ENCODE peak calls at places on chromosome 1, in nine cellular contexts. X, K, J, U, F, O, P, V and A are unnamed samples.
A peak's percentile ranks its signal among the peaks of the same experiment; 100 is the strongest.

GRCh38 chr1:79052829-79053449 is 46.4 kb upstream of the ADGRL4 start:
- DNase-seq in J (no peak), U (no peak), K (no peak), O (no peak), P (no peak), F (no peak), X (no peak), V (no peak), A (peak; percentile 56)

GRCh38 chr1:71357708-71358107 is 276.9 kb upstream of the ZRANB2 start:
- DNase-seq in F (no peak), P (peak; percentile 63), X (no peak), U (no peak), J (no peak), K (no peak), O (no peak), V (no peak), A (no peak)

GRCh38 chr1:15756143-15757015 is 2.2 kb upstream of the FBLIM1 start:
- DNase-seq in O (no peak), J (no peak), F (no peak), U (no peak), V (peak; percentile 87), K (no peak), X (no peak), P (peak; percentile 62), A (no peak)

GRCh38 chr1:205440476-205441317 is 15.1 kb downstream of the BLACAT1 start:
- DNase-seq in P (peak; percentile 72), J (peak; percentile 49), O (no peak), V (peak; percentile 90), U (peak; percentile 4), F (no peak), X (no peak), K (no peak), A (no peak)

GRCh38 chr1:222616535-222616934 is 1.4 kb upstream of the MIA3 start:
- DNase-seq in P (no peak), F (no peak), J (no peak), K (no peak), U (peak; percentile 82), X (no peak), O (peak; percentile 25), V (no peak), A (peak; percentile 34)

GRCh38 chr1:43934279-43934985 is 831 bp downstream of the ARTN start:
- DNase-seq in J (peak; percentile 29), O (no peak), F (no peak), U (peak; percentile 44), P (peak; percentile 93), V (peak; percentile 58), X (no peak), K (peak; percentile 17), A (peak; percentile 70)

GRCh38 chr1:34265396-34265795 is 88.7 kb downstream of the C1orf94 start:
- DNase-seq in X (no peak), F (no peak), K (no peak), V (no peak), U (no peak), O (no peak), J (no peak), P (no peak), A (no peak)

GRCh38 chr1:18110968-18111367 is 3.4 kb downstream of the IGSF21 start:
- DNase-seq in O (no peak), U (no peak), J (no peak), V (no peak), X (no peak), F (no peak), P (peak; percentile 56), K (no peak), A (no peak)

GRCh38 chr1:115286431-115287205 is 51.4 kb downstream of the NGF start:
- DNase-seq in P (no peak), F (no peak), J (no peak), K (no peak), V (no peak), U (no peak), O (no peak), X (no peak), A (no peak)

GRCh38 chr1:112444269-112444668 is 48.3 kb downstream of the CTTNBP2NL start:
- DNase-seq in K (no peak), U (peak; percentile 68), P (no peak), V (no peak), J (no peak), X (peak; percentile 27), O (no peak), F (no peak), A (no peak)

GRCh38 chr1:240562111-240562590 is 49.8 kb downstream of the GREM2 start:
- DNase-seq in K (no peak), J (no peak), F (no peak), V (no peak), O (no peak), P (peak; percentile 14), X (no peak), U (peak; percentile 22), A (no peak)

GRCh38 chr1:44660176-44660575 is 14.1 kb downstream of the TMEM53 start:
- DNase-seq in J (no peak), K (peak; percentile 68), O (no peak), P (no peak), F (peak; percentile 61), X (no peak), U (no peak), V (peak; percentile 74), A (no peak)

GRCh38 chr1:115790356-115790755 is 21.8 kb upstream of the CASQ2 start:
- DNase-seq in U (no peak), F (no peak), V (no peak), X (no peak), P (no peak), O (no peak), K (no peak), J (no peak), A (no peak)

GRCh38 chr1:241533375-241534115 is 1.4 kb downstream of the KMO start:
- DNase-seq in J (no peak), X (no peak), V (no peak), O (no peak), P (no peak), K (no peak), U (no peak), F (no peak), A (no peak)